ENCODE peak calls at places on chromosomes 5 and 9, in four cellular contexts. Z is neuronal stem cell; B is CD4-positive, alpha-beta memory T cell; Q is cardiac muscle cell. S is an unnamed sample.

GRCh38 chr5:150446103-150446502 is 3.4 kb downstream of the RPS14 start:
- DNase-seq in Z (no peak), Q (no peak), B (no peak), S (no peak)

GRCh38 chr5:157828031-157828948 is 30.7 kb downstream of the CLINT1 start:
- DNase-seq in Z (no peak), B (no peak), Q (peak), S (peak)

GRCh38 chr9:116646661-116647514 is 40.2 kb upstream of the TRIM32 start:
- DNase-seq in Z (peak), B (no peak), Q (peak), S (peak)

GRCh38 chr5:108935602-108936001 is 187.9 kb downstream of the FER start:
- DNase-seq in Z (no peak), Q (no peak), B (no peak), S (no peak)

GRCh38 chr5:124330595-124330994 is 415.8 kb downstream of the ZNF608 start:
- DNase-seq in Z (no peak), B (no peak), Q (no peak), S (no peak)

GRCh38 chr5:161535762-161536161 is 10.8 kb downstream of the GABRB2 start:
- DNase-seq in B (no peak), Z (no peak), Q (peak), S (no peak)

GRCh38 chr5:179387151-179388110 is 42.2 kb upstream of the ADAMTS2 start:
- DNase-seq in B (no peak), Z (no peak), Q (no peak), S (no peak)

GRCh38 chr5:138573949-138574670 is 1.1 kb downstream of the HSPA9 start:
- DNase-seq in Z (no peak), Q (no peak), B (no peak), S (no peak)

GRCh38 chr5:135492319-135492626 is 40.1 kb upstream of the TIFAB start:
- DNase-seq in B (no peak), Z (no peak), Q (no peak), S (no peak)

GRCh38 chr5:159262472-159262858 is 625 bp upstream of the UBLCP1 start:
- DNase-seq in Z (no peak), Q (no peak), B (no peak), S (no peak)

GRCh38 chr5:52605317-52605991 is 182.3 kb upstream of the ITGA1 start:
- DNase-seq in Z (no peak), Q (no peak), B (no peak), S (no peak)

GRCh38 chr9:71607571-71607970 is 160.7 kb downstream of the CEMIP2 start:
- DNase-seq in Q (no peak), B (no peak), Z (no peak), S (no peak)

GRCh38 chr5:133824661-133825254 is 143.7 kb downstream of the C5orf15 start:
- DNase-seq in Z (no peak), B (no peak), Q (no peak), S (no peak)

GRCh38 chr5:152688561-152689274 is 283.6 kb upstream of the NMUR2 start:
- DNase-seq in B (no peak), Z (no peak), Q (no peak), S (no peak)

GRCh38 chr5:116355819-116356601 is 218.6 kb downstream of the SEMA6A start:
- DNase-seq in B (no peak), Z (no peak), Q (no peak), S (no peak)

DNA sequence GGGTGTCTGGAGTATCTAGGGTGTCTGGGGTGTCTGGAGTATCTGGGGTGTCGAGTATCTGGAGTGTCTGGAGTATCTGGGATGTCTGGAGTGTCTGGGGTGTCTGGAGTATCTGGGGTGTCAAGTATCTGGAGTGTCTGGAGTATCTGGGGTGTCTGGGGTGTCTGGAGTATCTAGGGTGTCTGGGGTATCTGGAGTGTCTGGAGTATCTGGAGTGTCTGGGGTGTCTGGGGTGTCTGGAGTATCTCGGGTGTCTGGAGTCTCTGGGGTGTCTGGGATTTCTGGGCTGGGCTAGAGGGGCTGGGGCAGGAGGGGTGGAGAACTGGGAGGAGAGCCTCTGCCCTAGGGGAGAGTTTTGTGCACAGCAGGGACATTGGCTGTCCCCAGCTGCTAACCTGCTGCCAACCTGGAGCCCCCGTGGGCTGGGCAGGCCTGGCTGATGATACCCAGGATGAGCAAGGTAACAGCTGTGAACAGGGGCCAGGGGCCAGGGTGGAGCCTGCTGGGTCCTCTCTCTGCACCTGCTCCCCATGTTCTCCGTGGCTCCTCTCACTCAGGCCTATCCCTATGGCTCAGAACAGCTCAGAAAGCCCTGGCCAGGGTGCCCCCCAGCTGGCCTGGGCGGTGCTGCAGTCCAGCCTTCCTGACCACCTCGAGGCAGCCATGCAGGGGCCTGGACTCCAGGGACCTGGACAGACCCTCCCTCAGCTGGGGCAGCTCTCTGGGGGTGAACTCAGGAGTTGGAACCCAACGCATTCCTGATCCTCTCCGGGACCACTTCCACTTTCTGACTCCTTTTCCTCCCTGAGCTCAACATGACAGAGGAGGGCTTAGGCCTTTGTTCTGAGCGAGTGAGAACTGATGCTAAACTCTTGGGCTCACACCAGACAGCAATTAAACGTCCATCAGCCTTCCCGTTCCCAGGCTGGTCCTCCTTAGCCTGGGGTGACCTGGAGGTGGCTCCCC is 29.9 kb downstream of the LHX3 start:
- DNase-seq in Q (no peak), B (no peak), Z (no peak), S (no peak)
- H3K27ac ChIP-seq in Q (no peak), B (no peak), Z (peak), S (peak)

GRCh38 chr5:169157064-169157463 is 143.9 kb downstream of the SLIT3 start:
- DNase-seq in Q (no peak), B (no peak), Z (no peak), S (no peak)

GRCh38 chr5:169158764-169159163 is 142.2 kb downstream of the SLIT3 start:
- DNase-seq in Q (no peak), Z (no peak), B (no peak), S (no peak)

GRCh38 chr5:169161022-169161680 is 139.8 kb downstream of the SLIT3 start:
- DNase-seq in B (no peak), Q (peak), Z (peak), S (no peak)

GRCh38 chr5:169162407-169162806 is 138.5 kb downstream of the SLIT3 start:
- DNase-seq in Q (no peak), Z (no peak), B (no peak), S (no peak)

GRCh38 chr5:169160405-169160901 is 140.5 kb downstream of the SLIT3 start:
- DNase-seq in B (no peak), Z (no peak), Q (no peak), S (no peak)
- H3K27ac ChIP-seq in B (no peak), Z (no peak), Q (peak), S (no peak)

GRCh38 chr9:123135458-123135857 is 102.0 kb downstream of the GPR21 start:
- DNase-seq in Q (no peak), B (no peak), Z (no peak), S (no peak)
- H3K27ac ChIP-seq in Q (no peak), B (no peak), Z (no peak), S (no peak)

DNA sequence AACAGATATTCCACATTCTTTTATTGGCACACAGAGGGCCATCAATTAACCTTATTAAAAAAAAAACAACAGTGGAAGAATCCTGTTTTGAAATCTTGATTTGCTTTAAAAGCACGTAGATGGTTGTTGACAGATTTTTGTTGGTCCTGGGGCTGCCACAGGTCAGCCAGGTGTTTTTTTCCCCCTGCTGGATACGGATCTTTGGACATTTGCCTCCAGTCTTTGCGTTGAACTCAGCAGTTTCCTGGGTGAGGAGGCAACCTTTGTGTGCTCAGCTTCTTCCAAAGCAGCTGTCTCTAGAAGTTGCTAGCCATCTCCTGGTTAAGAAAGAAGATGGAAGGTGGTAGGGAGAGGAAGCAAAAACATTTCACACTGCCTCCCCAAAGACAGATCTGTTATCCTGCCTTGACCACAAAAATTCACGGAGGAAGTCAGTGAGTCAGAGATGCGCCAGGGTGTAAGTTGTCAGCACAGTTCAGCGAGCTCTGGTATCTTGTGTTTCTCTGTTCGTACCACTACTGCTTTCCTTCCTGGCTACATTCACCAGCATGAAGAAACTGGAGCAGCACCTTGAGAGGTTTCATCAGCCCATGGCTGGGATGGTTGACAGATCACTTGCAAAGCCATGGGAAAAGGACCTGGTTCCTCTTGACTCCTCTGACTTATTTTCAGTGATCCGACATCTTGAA is 207.3 kb downstream of the ARHGAP26 start:
- DNase-seq in Z (no peak), Q (no peak), B (peak), S (no peak)
- H3K27ac ChIP-seq in Z (no peak), Q (no peak), B (peak), S (no peak)

GRCh38 chr5:74639538-74640449 is 734 bp downstream of the ENC1 start:
- DNase-seq in B (peak), Z (no peak), Q (peak), S (no peak)

GRCh38 chr5:74641778-74642542 is 1.4 kb upstream of the ENC1 start:
- DNase-seq in B (no peak), Q (peak), Z (peak), S (peak)

GRCh38 chr5:74638776-74639537 is 1.6 kb downstream of the ENC1 start:
- DNase-seq in Q (peak), B (no peak), Z (no peak), S (no peak)

GRCh38 chr5:74641014-74641777 is 668 bp upstream of the ENC1 start:
- DNase-seq in B (peak), Q (peak), Z (peak), S (no peak)

GRCh38 chr5:74640450-74641013 is at the start of gene ENC1:
- DNase-seq in Q (peak), B (peak), Z (peak), S (no peak)
- H3K27ac ChIP-seq in Q (peak), B (peak), Z (peak), S (no peak)

DNA sequence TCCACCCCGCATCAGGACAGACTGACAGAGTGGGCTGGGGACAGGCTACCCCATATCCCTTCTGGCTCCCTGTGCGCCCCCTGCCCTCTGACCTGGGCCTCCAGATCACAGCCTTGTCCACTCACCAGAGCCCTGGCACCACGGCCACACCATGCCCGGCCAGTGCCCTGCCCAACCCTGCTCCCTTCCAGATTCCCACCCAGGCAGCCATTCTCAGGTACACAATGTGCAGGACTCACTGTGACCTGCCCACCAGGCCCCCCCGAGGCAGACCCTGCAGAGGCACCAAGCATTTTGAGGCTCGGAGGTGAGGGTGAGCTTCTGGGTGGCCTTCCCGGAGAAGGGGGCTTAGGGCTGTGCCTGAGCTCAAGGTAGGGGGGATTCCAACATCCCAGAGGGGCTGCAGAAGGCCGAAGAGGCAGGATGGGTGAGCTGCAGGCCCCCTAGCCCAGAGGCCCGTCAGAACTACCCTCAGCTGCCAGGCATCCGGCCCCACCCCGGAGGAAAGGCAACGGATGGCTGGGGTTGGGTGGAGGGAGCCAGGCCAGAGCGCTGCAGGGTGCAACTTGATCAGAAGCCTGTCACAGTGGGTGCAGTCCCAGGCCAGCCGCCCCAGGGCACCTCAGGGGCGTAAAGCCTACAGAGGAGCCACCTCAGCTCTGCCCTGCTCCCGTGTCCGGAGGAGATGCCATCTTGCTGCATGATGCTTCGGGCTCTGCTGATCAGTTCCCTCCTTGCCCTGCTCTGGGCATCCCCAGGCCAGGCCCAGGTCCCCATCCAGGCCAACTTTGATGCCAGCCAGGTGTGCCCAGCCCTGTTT is at the start of gene LCNL1:
- DNase-seq in Z (no peak), Q (no peak), B (no peak), S (no peak)
- H3K27ac ChIP-seq in Z (no peak), Q (peak), B (no peak), S (peak)

GRCh38 chr5:55440188-55440646 is 94.5 kb downstream of the PLPP1 start:
- DNase-seq in B (no peak), Q (no peak), Z (no peak), S (peak)

GRCh38 chr5:55441107-55441771 is 93.5 kb downstream of the PLPP1 start:
- DNase-seq in Z (no peak), Q (peak), B (no peak), S (no peak)

GRCh38 chr5:55437452-55437851 is 97.3 kb downstream of the PLPP1 start:
- DNase-seq in Q (no peak), B (no peak), Z (no peak), S (no peak)

GRCh38 chr5:55437859-55438206 is 96.9 kb downstream of the PLPP1 start:
- DNase-seq in B (no peak), Q (no peak), Z (no peak), S (no peak)

GRCh38 chr5:55438931-55439477 is 95.8 kb downstream of the PLPP1 start:
- DNase-seq in B (no peak), Z (no peak), Q (peak), S (no peak)
- H3K27ac ChIP-seq in B (no peak), Z (peak), Q (peak), S (peak)

GRCh38 chr9:27335088-27335487 is 38.1 kb upstream of the EQTN start:
- DNase-seq in B (no peak), Z (no peak), Q (no peak), S (no peak)
- H3K27ac ChIP-seq in B (no peak), Z (no peak), Q (no peak), S (no peak)

DNA sequence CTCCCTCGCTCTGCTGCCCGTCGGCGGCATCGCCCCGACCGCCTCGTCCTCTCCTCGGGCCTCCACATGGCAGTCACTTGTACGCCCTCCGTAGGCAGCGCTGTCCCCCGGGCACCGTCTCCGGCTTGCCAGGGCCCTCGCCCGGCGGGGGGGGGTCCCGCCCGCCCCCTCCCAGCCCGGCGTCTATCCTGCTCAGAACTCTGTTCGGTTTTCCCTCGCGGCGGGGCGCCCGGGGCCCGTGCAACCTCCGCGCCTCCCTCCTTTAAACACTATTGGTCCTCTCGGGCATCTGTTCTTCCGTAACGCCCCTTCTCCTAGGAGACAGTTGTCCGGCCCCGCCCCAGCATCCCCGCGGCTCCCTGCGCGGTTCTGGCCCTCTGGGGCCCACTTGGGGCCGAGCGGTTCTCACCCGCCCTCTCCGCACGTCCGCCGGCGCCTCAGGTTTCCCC is 831 bp downstream of the ODF2 start:
- DNase-seq in B (peak), Z (peak), Q (peak), S (peak)
- H3K27ac ChIP-seq in B (peak), Z (peak), Q (peak), S (peak)

S was measured in SK-N-MC.